ENCODE peak calls at places on chromosomes 13 and 19, in four cellular contexts. U, C, E and G are unnamed samples.

GRCh38 chr19:16525751-16526481 is 16.3 kb downstream of the CHERP start:
- DNase-seq in U (no peak), C (no peak), E (no peak), G (no peak)

GRCh38 chr19:38095411-38096308 is 128.4 kb downstream of the DPF1 start:
- DNase-seq in U (peak), E (peak), C (peak), G (peak)

GRCh38 chr13:41107104-41107571 is 25.5 kb downstream of the KBTBD6 start:
- DNase-seq in U (no peak), E (no peak), C (no peak), G (no peak)

GRCh38 chr19:23075031-23075733 is 41.6 kb upstream of the ZNF730 start:
- DNase-seq in U (peak), C (no peak), E (peak), G (no peak)

GRCh38 chr19:17553256-17553655 is 2.2 kb upstream of the COLGALT1 start:
- DNase-seq in C (peak), E (peak), U (no peak), G (no peak)

GRCh38 chr19:17806945-17807344 is 12.0 kb downstream of the B3GNT3 start:
- DNase-seq in U (no peak), C (no peak), E (no peak), G (no peak)

GRCh38 chr19:51783373-51783772 is 11.6 kb upstream of the FPR3 start:
- DNase-seq in E (no peak), U (no peak), C (no peak), G (no peak)

GRCh38 chr19:994516-994915 is 5.7 kb upstream of the GRIN3B start:
- DNase-seq in C (no peak), E (no peak), U (no peak), G (no peak)

GRCh38 chr13:112754281-112755025 is 64.6 kb downstream of the ATP11A start:
- DNase-seq in E (no peak), C (no peak), U (no peak), G (no peak)

GRCh38 chr13:33649212-33649917 is 168.6 kb upstream of the RFC3 start:
- DNase-seq in C (no peak), U (no peak), E (no peak), G (no peak)

GRCh38 chr13:100434010-100434763 is 154.4 kb downstream of the GGACT start:
- DNase-seq in C (no peak), U (peak), E (no peak), G (no peak)

GRCh38 chr13:51583469-51583874 is 790 bp upstream of the WDFY2 start:
- DNase-seq in E (no peak), C (no peak), U (no peak), G (no peak)

GRCh38 chr19:39082745-39083598 is 1.2 kb upstream of the ACP7 start:
- DNase-seq in C (no peak), E (no peak), U (no peak), G (no peak)

GRCh38 chr13:82797876-82798275 is 1084.4 kb downstream of the SLITRK1 start:
- DNase-seq in C (no peak), E (no peak), U (no peak), G (no peak)

GRCh38 chr13:99965329-99966000 is 6.1 kb downstream of the ZIC5 start:
- DNase-seq in E (no peak), C (no peak), U (no peak), G (no peak)

GRCh38 chr13:50128406-50129048 is 113.3 kb downstream of the KCNRG start:
- DNase-seq in E (no peak), C (no peak), U (no peak), G (no peak)

GRCh38 chr19:30224689-30225606 is 147.2 kb upstream of the ZNF536 start:
- DNase-seq in E (no peak), U (no peak), C (no peak), G (no peak)

GRCh38 chr19:12796146-12797071 is 5.1 kb downstream of the JUNB start:
- DNase-seq in U (peak), E (peak), C (no peak), G (peak)

GRCh38 chr13:24271611-24272451 is 37.5 kb upstream of the C1QTNF9 start:
- DNase-seq in C (peak), E (peak), U (peak), G (no peak)

GRCh38 chr13:46181799-46182490 is at the start of gene LCP1:
- DNase-seq in E (no peak), U (peak), C (no peak), G (peak)

GRCh38 chr13:24184265-24184841 is 23.8 kb downstream of the SPATA13 start:
- DNase-seq in C (no peak), E (peak), U (no peak), G (no peak)

GRCh38 chr19:33325920-33326319 is 23.6 kb upstream of the CEBPA start:
- DNase-seq in U (no peak), C (no peak), E (no peak), G (no peak)

GRCh38 chr13:61110804-61111203 is 304.8 kb downstream of the PCDH20 start:
- DNase-seq in E (no peak), C (no peak), U (no peak), G (no peak)

GRCh38 chr13:36530050-36530789 is 97.9 kb downstream of the CCNA1 start:
- DNase-seq in U (no peak), C (no peak), E (no peak), G (no peak)

GRCh38 chr13:26062853-26063444 is 11.1 kb upstream of the SHISA2 start:
- DNase-seq in E (peak), C (no peak), U (peak), G (no peak)

GRCh38 chr19:29881386-29881785 is 60.7 kb upstream of the URI1 start:
- DNase-seq in E (no peak), U (no peak), C (no peak), G (no peak)

GRCh38 chr19:55075366-55075998 is at the start of gene EPS8L1:
- DNase-seq in U (no peak), C (no peak), E (peak), G (peak)

GRCh38 chr13:107203146-107203847 is 635.4 kb upstream of the ARGLU1 start:
- DNase-seq in U (peak), C (no peak), E (no peak), G (no peak)
- TF ChIP-seq CTCF in U (peak), C (peak), E (no peak), G (peak)

DNA sequence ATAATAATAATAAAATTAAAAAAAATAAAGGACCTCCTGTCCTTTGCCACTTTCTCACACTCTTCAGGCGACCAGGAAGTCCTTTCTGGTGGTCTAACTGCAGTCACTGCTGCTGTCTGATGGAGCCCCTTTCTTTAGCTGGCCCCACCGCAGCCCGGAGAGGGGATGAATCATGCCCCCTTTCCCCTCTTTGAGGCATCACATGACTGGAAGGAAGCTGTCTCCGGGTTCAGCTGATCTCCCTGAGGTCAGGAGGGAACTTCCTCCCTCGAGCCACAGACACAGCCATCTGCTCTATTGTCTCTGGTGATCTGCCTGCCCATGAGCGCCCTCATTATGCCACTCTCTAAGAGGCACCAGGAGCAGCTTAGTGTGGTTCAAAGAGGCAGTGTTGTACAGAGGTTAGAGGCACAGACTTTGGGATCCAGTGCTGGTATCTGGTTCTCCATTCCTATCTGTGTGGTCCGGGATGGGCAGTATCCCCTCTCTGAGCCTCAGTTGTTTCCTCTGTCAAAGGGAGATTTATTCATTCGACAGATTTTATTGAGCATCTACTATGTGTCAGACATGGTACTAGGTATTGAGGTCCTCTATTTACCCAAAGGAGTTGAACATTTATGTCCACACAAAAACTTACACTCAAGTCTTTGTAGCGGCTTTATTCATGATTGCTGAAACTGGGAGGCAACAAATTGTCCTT is 30.0 kb downstream of the VAV1 start:
- DNase-seq in C (no peak), U (peak), E (no peak), G (peak)
- TF ChIP-seq CTCF in C (no peak), U (peak), E (no peak), G (peak)

DNA sequence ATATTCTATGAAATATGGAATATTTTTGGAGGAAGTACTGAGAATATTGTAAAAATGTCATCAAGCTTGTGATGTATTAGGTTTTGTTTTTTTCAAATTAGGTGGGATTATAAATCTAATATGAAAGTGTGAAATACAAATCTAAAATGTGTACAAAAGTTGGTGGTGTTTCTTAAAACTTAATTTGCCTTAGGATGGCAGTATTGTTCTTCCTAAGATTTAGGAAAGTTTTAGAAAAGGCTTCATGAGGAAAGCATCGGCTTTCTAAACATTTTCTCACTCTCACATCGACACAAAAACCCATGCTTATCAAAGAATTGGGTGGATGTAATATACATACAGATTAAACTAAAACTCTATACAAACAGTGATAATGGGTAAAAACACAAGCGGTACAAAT is 972.0 kb upstream of the PCDH20 start:
- DNase-seq in C (no peak), U (no peak), E (no peak), G (no peak)
- TF ChIP-seq CTCF in C (no peak), U (peak), E (no peak), G (no peak)

DNA sequence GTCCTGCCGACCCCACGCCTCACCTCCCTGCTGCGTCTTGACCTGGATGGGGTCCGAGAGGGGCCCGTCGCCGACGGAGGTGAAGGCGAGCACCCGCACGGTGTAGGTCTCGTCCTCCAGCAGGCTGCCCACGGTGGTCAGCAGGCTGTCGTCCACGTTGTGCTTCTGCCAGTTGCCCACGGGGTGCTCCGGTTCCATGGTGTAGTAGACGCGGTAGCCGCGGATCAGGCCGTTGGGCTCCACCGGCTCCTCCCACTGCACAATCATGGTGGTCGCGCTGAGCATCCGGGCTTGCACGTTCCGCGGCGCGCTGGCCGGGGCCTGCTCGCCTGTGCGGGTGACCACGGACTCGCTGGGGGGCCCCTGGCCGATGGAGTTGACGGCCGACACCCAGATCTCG is 96.7 kb downstream of the PTPRS start:
- DNase-seq in E (no peak), U (no peak), C (no peak), G (no peak)
- TF ChIP-seq CTCF in E (no peak), U (no peak), C (no peak), G (no peak)

GRCh38 chr19:48182434-48182833 is 12.0 kb downstream of the ZSWIM9 start:
- DNase-seq in E (no peak), U (no peak), C (no peak), G (no peak)
- TF ChIP-seq CTCF in E (no peak), U (no peak), C (peak), G (no peak)